ENCODE peak calls at places on chromosomes 2 and 18, in eight cellular contexts. D is effector CD8-positive, alpha-beta T cell; G is GM19239; M is PC-3; K is uterus; R is memory B cell; F is amygdala; P is COR-L47. W is an unnamed sample.

GRCh38 chr2:127961729-127962128 is 66.1 kb downstream of the SAP130 start:
- DNase-seq in D (no peak), R (no peak), F (no peak), K (no peak), M (no peak), P (no peak), G (no peak), W (no peak)

GRCh38 chr2:233988581-233988980 is 61.9 kb upstream of the SPP2 start:
- DNase-seq in M (no peak), R (no peak), P (no peak), D (no peak), K (no peak), G (no peak), F (no peak), W (no peak)

GRCh38 chr18:51236225-51236624 is 38.7 kb upstream of the MEX3C start:
- DNase-seq in G (no peak), D (no peak), M (peak), R (no peak), P (no peak), F (no peak), K (no peak), W (no peak)

GRCh38 chr18:59267511-59268126 is 5.6 kb downstream of the RAX start:
- DNase-seq in M (no peak), K (no peak), R (no peak), P (no peak), F (no peak), D (no peak), G (no peak), W (peak)

GRCh38 chr2:66456183-66457041 is 21.5 kb downstream of the MEIS1 start:
- DNase-seq in P (no peak), M (peak), G (no peak), R (no peak), D (no peak), F (no peak), K (no peak), W (no peak)

GRCh38 chr2:9375857-9376428 is 47.4 kb downstream of the ITGB1BP1 start:
- DNase-seq in M (no peak), G (no peak), R (no peak), K (no peak), D (no peak), P (no peak), F (no peak), W (no peak)

GRCh38 chr2:127064642-127065250 is 42.2 kb downstream of the BIN1 start:
- DNase-seq in M (peak), F (peak), K (peak), P (no peak), D (no peak), G (peak), R (no peak), W (no peak)

GRCh38 chr2:48135797-48136196 is 229.5 kb upstream of the FBXO11 start:
- DNase-seq in G (no peak), M (no peak), P (no peak), F (no peak), K (no peak), R (no peak), D (no peak), W (no peak)

GRCh38 chr2:128690869-128691268 is 372.2 kb upstream of the HS6ST1 start:
- DNase-seq in P (no peak), M (no peak), D (no peak), K (no peak), F (no peak), G (no peak), R (no peak), W (no peak)

GRCh38 chr2:180761224-180761623 is 219.2 kb upstream of the UBE2E3 start:
- DNase-seq in G (no peak), R (no peak), K (no peak), D (no peak), F (no peak), P (no peak), M (peak), W (no peak)

GRCh38 chr18:3345885-3346284 is 84.0 kb downstream of the MYL12B start:
- DNase-seq in G (no peak), K (peak), R (no peak), F (no peak), P (no peak), D (no peak), M (no peak), W (no peak)

GRCh38 chr2:96143848-96144480 is 1.3 kb downstream of the DUSP2 start:
- DNase-seq in R (peak), K (no peak), P (no peak), G (peak), F (no peak), D (no peak), M (peak), W (peak)

GRCh38 chr2:231920366-231920765 is 5.8 kb downstream of the NPPC start:
- DNase-seq in F (no peak), P (no peak), G (no peak), R (no peak), D (no peak), K (no peak), M (no peak), W (no peak)

GRCh38 chr2:206212673-206213513 is 53.2 kb downstream of the EEF1B2 start:
- DNase-seq in K (no peak), M (peak), P (no peak), F (no peak), R (no peak), G (no peak), D (no peak), W (no peak)

GRCh38 chr2:41994177-41994576 is 53.6 kb upstream of the PKDCC start:
- DNase-seq in D (no peak), M (no peak), G (no peak), K (no peak), P (no peak), F (no peak), R (no peak), W (no peak)

GRCh38 chr2:193966590-193966989 is 1690.4 kb upstream of the SLC39A10 start:
- DNase-seq in D (no peak), G (no peak), M (peak), P (peak), F (no peak), K (no peak), R (no peak), W (no peak)

GRCh38 chr2:24181849-24182248 is 7.0 kb downstream of the FAM228A start:
- DNase-seq in F (no peak), D (no peak), G (no peak), M (no peak), P (no peak), K (no peak), R (no peak), W (no peak)

GRCh38 chr2:97905294-97905693 is 90.5 kb downstream of the TMEM131 start:
- DNase-seq in R (no peak), D (no peak), K (no peak), M (no peak), P (no peak), F (no peak), G (no peak), W (no peak)

GRCh38 chr2:225600444-225600843 is 200.9 kb downstream of the NYAP2 start:
- DNase-seq in G (no peak), F (no peak), D (no peak), P (no peak), K (no peak), M (no peak), R (no peak), W (no peak)

GRCh38 chr2:58899692-58900091 is 658.6 kb upstream of the FANCL start:
- DNase-seq in G (no peak), F (no peak), P (no peak), R (no peak), K (no peak), M (no peak), D (no peak), W (no peak)

GRCh38 chr2:67451086-67451832 is 54.1 kb downstream of the ETAA1 start:
- DNase-seq in G (no peak), F (no peak), M (peak), P (peak), D (no peak), R (no peak), K (no peak), W (no peak)

GRCh38 chr2:106334802-106335201 is 133.4 kb downstream of the RGPD3 start:
- DNase-seq in P (no peak), R (no peak), D (no peak), G (no peak), M (no peak), K (no peak), F (no peak), W (no peak)

GRCh38 chr2:165627463-165627862 is 158.0 kb downstream of the CSRNP3 start:
- DNase-seq in M (peak), R (no peak), K (no peak), G (no peak), D (no peak), P (no peak), F (no peak), W (no peak)

GRCh38 chr2:65530547-65531320 is 98.3 kb upstream of the SPRED2 start:
- DNase-seq in M (peak), K (no peak), R (no peak), D (no peak), P (no peak), G (no peak), F (no peak), W (no peak)

GRCh38 chr18:37540424-37541121 is 25.0 kb downstream of the CELF4 start:
- DNase-seq in R (no peak), G (no peak), K (no peak), M (no peak), F (no peak), P (no peak), D (no peak), W (peak)

GRCh38 chr18:49510393-49511115 is 23.5 kb upstream of the C18orf32 start:
- DNase-seq in R (peak), G (peak), M (peak), F (no peak), D (peak), K (peak), P (peak), W (peak)

GRCh38 chr2:237432484-237433092 is 18.6 kb upstream of the COL6A3 start:
- DNase-seq in F (no peak), P (no peak), K (no peak), D (peak), M (peak), R (no peak), G (no peak), W (no peak)

GRCh38 chr2:192161670-192162290 is 33.0 kb downstream of the TMEFF2 start:
- DNase-seq in F (no peak), D (no peak), P (no peak), M (no peak), R (no peak), G (no peak), K (no peak), W (no peak)

W was measured in D341Med.